ENCODE peak calls at places on chromosomes 7 and 10, in five cellular contexts. K, B, H, E and R are unnamed samples. For H3K4me1, the result is how much of the 10 kb centered on the place peaks cover.

GRCh38 chr7:46710927-46711326 is 789.9 kb upstream of the IGFBP3 start:
- DNase-seq in H (no peak), K (no peak), B (peak), E (peak), R (no peak)

GRCh38 chr10:8047452-8048280 is 6.8 kb upstream of the GATA3 start:
- DNase-seq in H (no peak), K (no peak), B (no peak), E (no peak), R (no peak)

GRCh38 chr7:123787227-123788007 is 38.6 kb upstream of the WASL start:
- DNase-seq in E (peak), H (no peak), K (no peak), B (peak), R (no peak)

GRCh38 chr10:130498042-130498441 is 361.9 kb downstream of the GLRX3 start:
- DNase-seq in E (no peak), H (no peak), B (no peak), K (no peak), R (peak)

GRCh38 chr7:50637725-50638643 is 72.8 kb upstream of the DDC start:
- DNase-seq in K (no peak), H (no peak), B (no peak), E (no peak), R (no peak)

GRCh38 chr10:45286980-45287379 is 28.4 kb downstream of the OR13A1 start:
- DNase-seq in E (no peak), H (no peak), K (no peak), B (no peak), R (no peak)

GRCh38 chr7:1854521-1855395 is 184.7 kb downstream of the ELFN1 start:
- DNase-seq in K (peak), E (no peak), H (no peak), B (no peak), R (no peak)

GRCh38 chr7:46291601-46292150 is 370.6 kb upstream of the IGFBP3 start:
- DNase-seq in K (no peak), H (peak), E (peak), B (peak), R (no peak)

GRCh38 chr7:137893143-137893742 is 46.5 kb upstream of the DGKI start:
- DNase-seq in B (no peak), H (no peak), K (no peak), E (no peak), R (no peak)

GRCh38 chr10:13904053-13904452 is 317.3 kb downstream of the PRPF18 start:
- DNase-seq in E (peak), H (no peak), K (no peak), B (no peak), R (no peak)

GRCh38 chr7:6278749-6279310 is 6.4 kb upstream of the CYTH3 start:
- DNase-seq in K (no peak), B (no peak), E (no peak), H (no peak), R (no peak)

GRCh38 chr10:67783576-67784294 is 54.3 kb downstream of the DNAJC12 start:
- DNase-seq in B (no peak), E (no peak), K (no peak), H (no peak), R (no peak)
- H3K27ac ChIP-seq in B (no peak), E (no peak), K (no peak), H (no peak), R (no peak)

DNA sequence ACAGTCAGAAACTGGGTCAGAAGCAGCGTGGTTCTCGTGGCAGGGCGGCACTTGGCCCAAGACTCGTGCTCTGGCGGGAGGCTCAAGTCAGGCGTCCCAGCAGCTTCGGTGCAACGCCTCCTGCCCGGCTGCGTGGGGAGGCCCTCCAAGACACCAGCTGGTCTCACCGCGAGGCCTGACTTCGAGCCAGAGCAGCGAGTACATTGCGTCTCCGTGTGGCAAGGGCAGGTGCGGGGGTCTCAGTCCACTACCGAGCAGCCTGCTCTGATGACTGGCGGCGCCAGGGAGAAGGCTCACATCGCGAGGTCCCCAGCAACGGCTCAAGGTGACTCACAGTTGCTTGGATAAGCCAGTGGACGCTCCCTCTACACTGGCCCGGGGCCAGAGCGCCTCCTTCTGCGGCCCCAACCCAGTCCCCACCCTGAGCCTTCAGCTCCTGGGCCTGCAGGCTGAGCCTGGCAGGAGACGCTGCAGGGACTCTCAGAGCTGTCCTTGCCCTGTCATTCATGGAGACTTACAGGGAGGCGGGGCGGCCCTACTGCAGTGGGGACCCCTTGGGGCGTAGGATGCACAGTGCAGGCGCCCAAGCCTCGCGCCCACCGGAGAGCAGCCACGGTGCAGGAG is 41.9 kb upstream of the PRKAR1B start:
- DNase-seq in H (no peak), E (peak), B (no peak), K (no peak), R (no peak)
- H3K4me3 ChIP-seq in H (no peak), E (no peak), B (no peak), K (no peak), R (no peak)

GRCh38 chr10:71238626-71239025 is 26.3 kb downstream of the UNC5B start:
- DNase-seq in K (no peak), E (no peak), H (no peak), B (no peak), R (no peak)
- H3K4me1 ChIP-seq in K (under half), E (half or more), H (under half), B (under half), R (under half)

DNA sequence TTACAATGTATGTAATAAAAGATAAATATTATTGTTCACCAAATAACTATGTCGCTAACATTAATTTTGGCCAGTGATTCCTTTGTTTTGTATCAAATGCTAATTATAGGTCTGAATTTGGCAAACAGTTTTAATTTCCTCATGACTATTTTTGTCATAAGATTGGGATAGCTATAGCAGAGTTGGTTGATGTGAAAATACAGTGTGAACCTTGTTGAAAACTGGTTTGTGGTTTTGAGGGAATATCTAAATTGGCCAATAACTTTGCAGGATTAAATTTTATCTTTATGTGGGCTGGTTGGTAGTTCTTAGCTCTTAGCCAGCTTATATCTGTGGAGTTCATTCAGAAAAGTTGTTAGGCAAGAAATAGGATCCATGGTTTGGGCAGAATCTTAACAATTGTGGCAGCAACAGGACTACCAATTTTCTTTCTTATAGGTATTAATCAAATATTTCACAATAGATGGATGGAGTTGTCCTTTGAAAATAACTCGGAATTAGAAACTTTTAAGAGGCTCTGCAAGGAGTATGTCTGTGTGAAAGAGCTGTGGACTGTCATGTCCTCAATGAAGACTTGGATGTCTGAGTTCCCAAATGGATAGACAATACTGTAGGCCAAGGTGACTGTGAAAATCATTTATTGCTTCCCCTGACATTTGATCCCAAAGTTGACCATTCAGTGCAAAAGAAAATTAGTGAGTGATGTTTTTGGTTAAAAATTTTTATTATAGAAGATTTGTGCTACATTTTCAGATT is 73.5 kb downstream of the PRKG1 start:
- DNase-seq in H (no peak), K (no peak), E (peak), B (no peak), R (no peak)
- H3K27ac ChIP-seq in H (no peak), K (no peak), E (no peak), B (no peak), R (no peak)

DNA sequence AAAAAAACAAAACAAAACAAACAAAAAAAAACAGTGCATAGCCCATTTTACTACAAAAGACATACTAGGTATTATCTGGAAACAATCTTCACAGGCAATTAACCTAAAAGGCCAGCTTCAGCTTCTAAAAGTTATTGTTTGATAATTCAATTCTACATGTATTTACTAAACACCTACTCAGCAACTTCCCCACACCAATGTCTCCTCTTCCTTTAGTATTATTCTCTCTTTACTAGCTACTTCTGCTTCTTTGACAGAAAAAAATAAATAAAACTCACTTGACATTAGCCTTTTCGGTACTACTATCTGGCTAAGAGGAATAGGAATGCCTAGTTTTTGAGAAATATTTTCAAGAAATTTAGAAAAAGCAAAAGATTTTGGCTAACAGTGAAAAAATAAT is 2.8 kb downstream of the TM9SF3 start:
- DNase-seq in H (no peak), B (no peak), E (no peak), K (no peak), R (no peak)
- H3K4me3 ChIP-seq in H (no peak), B (no peak), E (no peak), K (no peak), R (no peak)